ENCODE peak calls at places on chromosomes 6 and 20, in five cellular contexts. C, I, E, S and P are unnamed samples.

GRCh38 chr6:5192135-5192794 is 68.5 kb downstream of the LYRM4 start:
- DNase-seq in C (no peak), I (no peak), E (no peak), S (no peak), P (no peak)

GRCh38 chr6:105797313-105797970 is 288.7 kb upstream of the PRDM1 start:
- DNase-seq in C (no peak), I (no peak), E (no peak), S (no peak), P (no peak)

GRCh38 chr6:125586074-125586473 is 163.4 kb upstream of the HEY2 start:
- DNase-seq in C (peak; percentile 3), I (no peak), E (no peak), S (no peak), P (no peak)

GRCh38 chr20:63891061-63892002 is 3.6 kb upstream of the DNAJC5 start:
- DNase-seq in C (no peak), I (no peak), E (no peak), S (no peak), P (peak; percentile 28)

GRCh38 chr20:46682063-46682821 is 7.0 kb downstream of the TP53RK start:
- DNase-seq in C (no peak), I (peak; percentile 56), E (no peak), S (no peak), P (no peak)

GRCh38 chr20:21514553-21515251 is 838 bp upstream of the NKX2-2 start:
- DNase-seq in C (no peak), I (no peak), E (no peak), S (no peak), P (peak; percentile 89)

GRCh38 chr6:25186919-25187318 is 92.3 kb upstream of the CARMIL1 start:
- DNase-seq in C (no peak), I (no peak), E (no peak), S (no peak), P (no peak)

GRCh38 chr6:130995783-130996447 is 67.1 kb downstream of the EPB41L2 start:
- DNase-seq in C (no peak), I (no peak), E (no peak), S (no peak), P (no peak)

GRCh38 chr6:89375902-89376301 is 23.4 kb upstream of the UBE2J1 start:
- DNase-seq in C (no peak), I (no peak), E (no peak), S (no peak), P (no peak)

GRCh38 chr6:7241709-7242645 is 71.0 kb downstream of the SSR1 start:
- DNase-seq in C (no peak), I (no peak), E (peak; percentile 95), S (no peak), P (no peak)

GRCh38 chr20:56003966-56004365 is 1.4 kb downstream of the CBLN4 start:
- DNase-seq in C (no peak), I (no peak), E (no peak), S (no peak), P (no peak)

GRCh38 chr6:127058027-127058426 is 60.4 kb upstream of the RSPO3 start:
- DNase-seq in C (no peak), I (no peak), E (no peak), S (no peak), P (no peak)

GRCh38 chr6:167441653-167442644 is 117.1 kb downstream of the TTLL2 start:
- DNase-seq in C (no peak), I (no peak), E (no peak), S (no peak), P (peak; percentile 71)

GRCh38 chr6:117502580-117502979 is 20.1 kb downstream of the DCBLD1 start:
- DNase-seq in C (no peak), I (no peak), E (no peak), S (no peak), P (no peak)

GRCh38 chr20:50562262-50562701 is 52.1 kb downstream of the PTPN1 start:
- DNase-seq in C (no peak), I (no peak), E (no peak), S (no peak), P (no peak)

GRCh38 chr6:122730775-122731386 is 48.6 kb upstream of the FABP7 start:
- DNase-seq in C (peak; percentile 6), I (peak; percentile 57), E (peak; percentile 41), S (no peak), P (no peak)

GRCh38 chr6:132715204-132715603 is 1.3 kb upstream of the VNN1 start:
- DNase-seq in C (peak; percentile 77), I (peak; percentile 43), E (peak; percentile 65), S (no peak), P (peak; percentile 66)

GRCh38 chr6:80004199-80005072 is at the start of gene TTK:
- DNase-seq in C (peak; percentile 94), I (peak; percentile 96), E (peak; percentile 93), S (peak; percentile 89), P (peak; percentile 85)

GRCh38 chr6:70236304-70236703 is 66.6 kb downstream of the COL9A1 start:
- DNase-seq in C (no peak), I (no peak), E (no peak), S (no peak), P (no peak)

GRCh38 chr6:112744827-112745226 is 397.7 kb downstream of the RFPL4B start:
- DNase-seq in C (no peak), I (no peak), E (no peak), S (no peak), P (no peak)

GRCh38 chr6:97882755-97883154 is 599.7 kb upstream of the MMS22L start:
- DNase-seq in C (no peak), I (no peak), E (no peak), S (no peak), P (no peak)

GRCh38 chr6:108732101-108732870 is 115.9 kb upstream of the ARMC2 start:
- DNase-seq in C (no peak), I (no peak), E (no peak), S (no peak), P (no peak)

GRCh38 chr6:33427585-33428218 is 7.8 kb downstream of the SYNGAP1 start:
- DNase-seq in C (peak; percentile 18), I (peak; percentile 81), E (no peak), S (no peak), P (peak; percentile 36)

DNA sequence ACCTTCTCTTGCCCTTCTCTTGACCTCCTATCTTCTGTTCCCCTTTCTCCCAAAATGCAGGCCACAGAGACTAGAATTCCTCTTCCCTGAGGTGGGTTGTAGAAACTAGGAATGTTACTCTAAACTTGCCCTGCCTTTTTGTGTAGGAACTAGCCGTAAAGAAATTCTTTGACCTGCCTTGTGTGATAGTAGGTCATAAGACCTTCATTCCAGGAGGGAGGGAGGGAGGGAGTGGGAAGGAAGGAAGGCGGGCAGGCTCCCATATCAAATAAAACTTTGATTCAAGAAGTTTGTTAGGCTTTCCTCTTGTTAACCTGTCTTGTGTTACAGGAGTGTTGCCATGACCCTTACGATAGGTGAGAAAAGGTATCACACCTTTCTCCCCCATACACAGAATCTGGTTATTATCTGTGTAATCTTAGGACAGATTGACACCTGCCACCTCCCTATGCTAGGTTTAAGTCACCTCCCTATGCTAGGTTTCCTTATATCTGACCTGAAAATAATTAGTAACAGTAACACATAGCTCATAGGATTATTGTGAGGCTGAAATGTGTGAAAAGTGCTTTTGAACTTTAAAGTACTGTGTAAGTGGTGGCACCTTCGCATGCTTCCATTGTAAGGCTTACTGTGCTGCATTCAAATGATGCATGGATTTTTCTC is 32.6 kb upstream of the FUCA2 start:
- DNase-seq in C (no peak), I (no peak), E (no peak), S (no peak), P (no peak)
- TF ChIP-seq ESRRA in C (no peak), I (no peak), E (no peak), S (no peak), P (no peak)

GRCh38 chr20:12682613-12683012 is 326.2 kb upstream of the SPTLC3 start:
- DNase-seq in C (no peak), I (no peak), E (no peak), S (no peak), P (no peak)

DNA sequence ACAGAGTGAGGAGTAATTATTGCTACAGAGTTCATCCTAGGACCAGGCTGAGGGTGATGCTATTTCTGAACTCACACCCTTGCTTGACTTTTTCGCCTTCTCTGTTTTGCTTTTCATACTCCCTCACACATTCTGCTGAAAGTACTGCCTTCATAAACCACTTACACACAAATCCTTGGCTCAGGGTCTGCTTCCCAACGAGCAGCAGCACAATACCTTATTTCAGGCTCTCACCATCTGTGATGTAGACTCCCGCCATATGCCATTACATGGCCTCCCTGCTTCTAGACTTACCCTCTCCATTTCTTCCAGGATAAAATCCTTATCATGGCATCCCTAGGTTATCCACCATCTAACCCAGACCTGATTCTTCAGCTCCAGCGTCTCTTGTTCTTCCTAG is 321.3 kb upstream of the SPTLC3 start:
- DNase-seq in C (no peak), I (no peak), E (no peak), S (no peak), P (no peak)
- TF ChIP-seq ESRRA in C (no peak), I (no peak), E (no peak), S (no peak), P (no peak)

DNA sequence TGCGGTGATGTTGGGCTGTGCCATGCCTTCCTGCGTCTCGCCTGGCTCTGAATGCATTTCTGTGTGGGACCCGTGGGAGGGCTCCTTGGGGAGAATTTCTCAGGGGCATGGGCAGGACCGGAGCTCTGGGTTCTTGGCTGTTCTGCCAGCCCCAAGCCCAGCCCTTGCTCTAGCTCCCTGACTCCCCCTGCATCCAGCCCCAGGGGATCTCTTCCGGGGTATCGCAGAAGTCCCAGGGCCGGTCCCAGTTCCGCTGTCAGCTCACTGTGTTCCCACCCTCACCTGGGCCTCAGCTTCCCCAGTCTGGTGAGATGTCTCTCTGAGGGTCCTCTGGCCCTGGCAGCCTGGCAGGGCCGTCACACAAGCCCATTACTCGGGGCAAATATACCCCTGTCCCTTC is 20.5 kb downstream of the SPDEF start:
- DNase-seq in C (no peak), I (no peak), E (no peak), S (no peak), P (no peak)
- TF ChIP-seq ESRRA in C (no peak), I (no peak), E (no peak), S (no peak), P (no peak)

GRCh38 chr6:169894377-169894960 is 143.0 kb downstream of the ERMARD start:
- DNase-seq in C (no peak), I (no peak), E (no peak), S (no peak), P (no peak)
- TF ChIP-seq ESRRA in C (no peak), I (no peak), E (no peak), S (no peak), P (no peak)

GRCh38 chr6:42369568-42369967 is 82.2 kb downstream of the TRERF1 start:
- DNase-seq in C (peak; percentile 10), I (peak; percentile 21), E (no peak), S (no peak), P (no peak)
- TF ChIP-seq ESRRA in C (no peak), I (no peak), E (no peak), S (no peak), P (no peak)

GRCh38 chr6:150667977-150668716 is 68.5 kb downstream of the PLEKHG1 start:
- DNase-seq in C (peak; percentile 29), I (peak; percentile 15), E (peak; percentile 86), S (no peak), P (no peak)
- TF ChIP-seq ESRRA in C (no peak), I (no peak), E (no peak), S (no peak), P (no peak)

GRCh38 chr20:61045091-61045490 is 207.0 kb upstream of the CDH4 start:
- DNase-seq in C (no peak), I (no peak), E (no peak), S (no peak), P (no peak)
- TF ChIP-seq ESRRA in C (no peak), I (no peak), E (no peak), S (no peak), P (no peak)

GRCh38 chr6:137094411-137095008 is 49.7 kb upstream of the IL20RA start:
- DNase-seq in C (peak; percentile 69), I (peak; percentile 76), E (peak; percentile 74), S (peak; percentile 91), P (peak; percentile 55)
- TF ChIP-seq ESRRA in C (no peak), I (no peak), E (no peak), S (no peak), P (no peak)